ENCODE peak calls at places on chromosomes 12 and 14, in ten cellular contexts. G is HFF-Myc; I is fibroblast of the aortic adventitia; M is nephron progenitor cell; J is RWPE1; Q is CD8-positive, alpha-beta T cell; L is suprapubic skin; P is GM12865; R is neural progenitor cell; V is osteocyte. S is an unnamed sample.

GRCh38 chr14:38391334-38391733 is 135.4 kb upstream of the CLEC14A start:
- DNase-seq in J (no peak), Q (no peak), R (no peak), V (no peak), L (no peak), M (no peak), G (no peak), P (no peak), I (peak), S (peak)

GRCh38 chr14:64209428-64210165 is 84.6 kb downstream of the ESR2 start:
- DNase-seq in M (no peak), L (no peak), R (no peak), J (no peak), P (peak), Q (no peak), I (peak), V (no peak), G (no peak), S (no peak)

GRCh38 chr12:54047160-54047963 is 6.3 kb upstream of the HOXC4 start:
- DNase-seq in J (no peak), I (no peak), M (peak), V (no peak), L (no peak), Q (no peak), G (no peak), R (peak), P (no peak), S (no peak)

GRCh38 chr12:127681151-127681754 is 585.7 kb upstream of the TMEM132C start:
- DNase-seq in M (no peak), G (no peak), V (no peak), I (peak), L (no peak), R (no peak), P (no peak), Q (no peak), J (no peak), S (no peak)

GRCh38 chr12:46269429-46270241 is 792 bp upstream of the SLC38A1 start:
- DNase-seq in R (peak), Q (peak), P (peak), J (peak), L (no peak), I (no peak), M (peak), G (no peak), V (no peak), S (peak)

GRCh38 chr14:104245075-104245474 is 106.7 kb downstream of the KIF26A start:
- DNase-seq in M (no peak), G (no peak), R (no peak), J (no peak), V (peak), I (no peak), L (no peak), Q (peak), P (no peak), S (no peak)

GRCh38 chr14:75299064-75299463 is 20.4 kb downstream of the FOS start:
- DNase-seq in G (no peak), P (no peak), R (no peak), L (peak), I (peak), J (peak), Q (no peak), M (no peak), V (no peak), S (peak)

GRCh38 chr14:74516451-74517155 is 23.0 kb downstream of the ISCA2 start:
- DNase-seq in M (no peak), Q (no peak), V (no peak), J (peak), L (no peak), P (no peak), I (no peak), R (peak), G (no peak), S (no peak)

GRCh38 chr12:59578239-59578638 is 17.6 kb upstream of the SLC16A7 start:
- DNase-seq in G (no peak), J (no peak), V (no peak), P (no peak), I (no peak), L (no peak), Q (no peak), M (no peak), R (no peak), S (no peak)

GRCh38 chr14:94029250-94029649 is 3.1 kb downstream of the OTUB2 start:
- DNase-seq in R (no peak), J (no peak), G (no peak), L (no peak), P (no peak), I (no peak), V (no peak), Q (no peak), M (no peak), S (no peak)

GRCh38 chr14:100784523-100785337 is 41.2 kb upstream of the MEG3 start:
- DNase-seq in J (no peak), M (no peak), L (no peak), I (no peak), R (no peak), V (no peak), G (no peak), Q (no peak), P (no peak), S (no peak)

GRCh38 chr12:54370218-54370730 is 6.0 kb upstream of the GPR84 start:
- DNase-seq in V (peak), P (peak), M (peak), Q (no peak), J (peak), L (peak), G (no peak), R (peak), I (peak), S (peak)

GRCh38 chr14:23829736-23830474 is 123.7 kb upstream of the DHRS4 start:
- DNase-seq in M (no peak), P (no peak), R (no peak), V (no peak), L (no peak), G (peak), I (peak), J (peak), Q (no peak), S (peak)

GRCh38 chr12:114319422-114319821 is 86.5 kb downstream of the TBX5 start:
- DNase-seq in V (no peak), G (no peak), R (no peak), J (no peak), Q (no peak), P (no peak), L (no peak), M (no peak), I (peak), S (no peak)

GRCh38 chr12:132290203-132290540 is 39.2 kb downstream of the GALNT9 start:
- DNase-seq in J (no peak), I (no peak), G (no peak), L (no peak), Q (no peak), P (no peak), R (no peak), V (no peak), M (no peak), S (no peak)

GRCh38 chr12:45989277-45989856 is 1.0 kb downstream of the SCAF11 start:
- DNase-seq in J (peak), G (no peak), Q (no peak), R (no peak), I (peak), P (peak), M (no peak), V (no peak), L (no peak), S (peak)

GRCh38 chr14:101028971-101029667 is 125.6 kb upstream of the RTL1 start:
- DNase-seq in R (no peak), I (no peak), J (no peak), M (no peak), Q (no peak), V (no peak), P (no peak), L (no peak), G (no peak), S (no peak)

GRCh38 chr12:79685068-79685467 is 5.7 kb downstream of the PAWR start:
- DNase-seq in V (no peak), G (no peak), J (peak), P (no peak), I (peak), L (no peak), Q (no peak), R (no peak), M (no peak), S (peak)

GRCh38 chr14:67420102-67420739 is 8.3 kb upstream of the PLEK2 start:
- DNase-seq in G (no peak), M (no peak), I (no peak), P (peak), R (peak), J (no peak), L (no peak), V (no peak), Q (no peak), S (no peak)

GRCh38 chr12:39622306-39622705 is 2.7 kb upstream of the ABCD2 start:
- DNase-seq in Q (no peak), L (no peak), R (no peak), J (no peak), M (no peak), V (no peak), G (no peak), I (no peak), P (peak), S (no peak)

GRCh38 chr12:62833634-62834033 is 101.3 kb downstream of the PPM1H start:
- DNase-seq in G (no peak), M (no peak), P (no peak), J (no peak), R (no peak), Q (no peak), I (no peak), V (no peak), L (no peak), S (no peak)

GRCh38 chr14:38105106-38105702 is 102.5 kb upstream of the SSTR1 start:
- DNase-seq in R (no peak), G (no peak), Q (no peak), L (no peak), I (no peak), P (no peak), J (no peak), M (no peak), V (no peak), S (no peak)

GRCh38 chr12:47777741-47778558 is 4.9 kb downstream of the SLC48A1 start:
- DNase-seq in I (no peak), P (no peak), J (no peak), Q (no peak), M (no peak), G (no peak), V (no peak), L (peak), R (no peak), S (no peak)

GRCh38 chr12:69570000-69570516 is 15.2 kb upstream of the CCT2 start:
- DNase-seq in P (no peak), Q (no peak), R (no peak), M (no peak), L (no peak), V (no peak), G (no peak), I (no peak), J (peak), S (peak)

GRCh38 chr12:47017901-47018479 is 61.4 kb upstream of the PCED1B start:
- DNase-seq in R (no peak), V (no peak), J (peak), L (no peak), G (no peak), M (no peak), P (no peak), I (peak), Q (no peak), S (peak)

GRCh38 chr12:66398931-66399625 is 96.8 kb downstream of the HELB start:
- DNase-seq in P (no peak), Q (no peak), L (no peak), M (no peak), V (no peak), J (no peak), R (no peak), I (peak), G (no peak), S (peak)

GRCh38 chr12:76863811-76864210 is 15.0 kb downstream of the CSRP2 start:
- DNase-seq in J (no peak), I (no peak), P (no peak), Q (no peak), R (no peak), M (no peak), V (no peak), G (peak), L (no peak), S (no peak)

GRCh38 chr12:113016796-113017195 is 38.5 kb downstream of the OAS2 start:
- DNase-seq in I (no peak), J (no peak), V (no peak), G (no peak), P (no peak), L (no peak), Q (no peak), M (no peak), R (no peak), S (no peak)

GRCh38 chr12:103751600-103751999 is 89.4 kb downstream of the NT5DC3 start:
- DNase-seq in Q (no peak), I (peak), J (no peak), P (no peak), M (no peak), L (no peak), G (no peak), R (no peak), V (no peak), S (no peak)

GRCh38 chr14:98756749-98757148 is 515.2 kb downstream of the BCL11B start:
- DNase-seq in J (no peak), V (peak), G (no peak), Q (no peak), P (no peak), M (no peak), L (no peak), R (no peak), I (no peak), S (no peak)

GRCh38 chr14:53306926-53307325 is 153.8 kb upstream of the DDHD1 start:
- DNase-seq in V (no peak), M (no peak), L (no peak), G (no peak), J (no peak), R (peak), I (peak), Q (no peak), P (no peak), S (no peak)

GRCh38 chr12:109542014-109542413 is 31.3 kb downstream of the MMAB start:
- DNase-seq in J (peak), M (no peak), Q (no peak), L (no peak), G (peak), P (no peak), V (no peak), R (no peak), I (peak), S (peak)

GRCh38 chr12:76190249-76190648 is 105.8 kb upstream of the NAP1L1 start:
- DNase-seq in R (no peak), P (no peak), V (no peak), M (no peak), Q (no peak), G (no peak), J (no peak), I (no peak), L (no peak), S (no peak)

DNA sequence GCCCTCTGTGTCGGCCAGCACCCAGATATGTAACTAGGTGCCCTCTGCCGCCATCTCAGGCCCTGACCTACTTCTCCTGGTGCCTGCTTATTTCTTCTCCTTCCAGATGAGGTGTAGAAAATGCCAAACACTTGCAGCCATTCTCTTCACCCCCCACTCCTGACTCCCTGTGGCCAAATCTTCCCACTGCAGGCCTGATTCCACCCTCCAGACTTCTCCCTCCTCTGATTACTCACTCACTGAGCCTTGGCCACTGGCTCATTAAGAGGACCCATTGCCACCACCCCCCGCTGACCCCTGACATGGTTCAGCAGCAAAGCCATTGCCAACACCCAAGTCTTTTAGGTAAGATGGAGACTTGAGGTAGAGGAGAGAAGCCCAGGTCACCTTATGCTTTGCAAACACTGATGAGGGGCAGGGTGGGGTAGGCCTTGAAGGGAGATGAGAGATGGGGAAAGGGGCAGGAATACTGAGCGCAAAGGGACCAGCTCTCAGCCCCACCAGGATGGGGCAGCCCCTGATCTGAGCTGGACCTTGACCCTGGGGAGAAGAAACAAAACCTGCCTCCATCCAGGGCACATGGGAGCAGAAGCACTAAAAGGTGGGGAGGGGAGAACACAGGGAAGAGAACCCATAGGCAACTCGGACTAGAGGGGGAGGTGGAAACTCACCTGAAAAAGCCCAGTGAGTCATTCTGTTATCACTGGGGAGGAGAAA is 25.1 kb upstream of the ANO2 start:
- DNase-seq in I (no peak), G (no peak), Q (no peak), M (no peak), V (peak), R (no peak), L (no peak), J (no peak), P (no peak), S (no peak)
- TF ChIP-seq CTCF in I (peak), G (peak), Q (no peak), M (no peak), V (no peak), R (peak), L (no peak), J (no peak), P (no peak), S (no peak)

GRCh38 chr12:3303410-3304136 is 187.4 kb upstream of the PRMT8 start:
- DNase-seq in G (no peak), R (peak), P (no peak), J (no peak), M (peak), I (no peak), V (no peak), L (no peak), Q (no peak), S (no peak)
- TF ChIP-seq CTCF in G (peak), R (peak), P (no peak), J (no peak), M (no peak), I (no peak), V (no peak), L (no peak), Q (no peak), S (no peak)

GRCh38 chr12:18551703-18552102 is 186.1 kb downstream of the PLCZ1 start:
- DNase-seq in M (no peak), R (no peak), Q (no peak), I (no peak), P (no peak), G (no peak), J (no peak), L (no peak), V (no peak), S (no peak)

GRCh38 chr12:18549598-18549997 is 188.2 kb downstream of the PLCZ1 start:
- DNase-seq in L (no peak), Q (no peak), M (no peak), R (peak), J (no peak), V (no peak), G (no peak), P (no peak), I (no peak), S (no peak)

GRCh38 chr12:18556081-18556645 is 181.6 kb downstream of the PLCZ1 start:
- DNase-seq in L (no peak), Q (no peak), I (no peak), J (no peak), V (no peak), P (no peak), R (no peak), G (no peak), M (no peak), S (no peak)

DNA sequence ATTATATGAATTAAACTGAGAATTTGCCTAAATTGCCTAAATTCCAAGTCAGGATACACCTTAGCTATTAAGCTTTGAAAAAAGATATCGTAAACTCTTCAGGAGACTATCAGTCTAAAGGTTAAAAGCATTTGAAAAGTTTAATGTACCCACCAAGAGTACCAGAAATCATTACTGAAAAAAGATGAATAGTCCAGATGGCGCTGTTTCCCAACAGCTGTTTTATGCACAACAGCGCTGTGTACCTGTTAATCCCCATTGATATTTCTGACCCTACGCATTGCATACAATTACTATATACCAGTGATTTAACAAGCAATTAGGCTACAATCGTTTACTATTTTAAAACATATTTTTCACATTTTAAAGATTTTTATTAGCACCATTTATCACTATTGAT is 185.0 kb downstream of the PLCZ1 start:
- DNase-seq in L (no peak), R (peak), Q (no peak), J (no peak), V (no peak), P (no peak), G (no peak), I (no peak), M (no peak), S (no peak)
- TF ChIP-seq CTCF in L (no peak), R (peak), Q (no peak), J (no peak), V (peak), P (peak), G (no peak), I (no peak), M (no peak), S (no peak)

GRCh38 chr14:61179061-61179675 is 102.0 kb downstream of the TMEM30B start:
- DNase-seq in L (no peak), M (no peak), I (no peak), Q (no peak), R (no peak), J (no peak), G (no peak), P (no peak), V (no peak), S (no peak)

GRCh38 chr14:61178226-61179060 is 102.7 kb downstream of the TMEM30B start:
- DNase-seq in G (peak), J (peak), R (no peak), P (peak), M (no peak), L (no peak), I (peak), Q (no peak), V (no peak), S (peak)

GRCh38 chr14:61176686-61177085 is 104.5 kb downstream of the TMEM30B start:
- DNase-seq in Q (no peak), G (no peak), L (no peak), I (peak), P (no peak), R (no peak), V (no peak), J (no peak), M (no peak), S (no peak)

GRCh38 chr14:61179776-61180398 is 101.3 kb downstream of the TMEM30B start:
- DNase-seq in G (no peak), J (no peak), R (no peak), P (no peak), M (no peak), L (no peak), I (peak), V (no peak), Q (no peak), S (no peak)

DNA sequence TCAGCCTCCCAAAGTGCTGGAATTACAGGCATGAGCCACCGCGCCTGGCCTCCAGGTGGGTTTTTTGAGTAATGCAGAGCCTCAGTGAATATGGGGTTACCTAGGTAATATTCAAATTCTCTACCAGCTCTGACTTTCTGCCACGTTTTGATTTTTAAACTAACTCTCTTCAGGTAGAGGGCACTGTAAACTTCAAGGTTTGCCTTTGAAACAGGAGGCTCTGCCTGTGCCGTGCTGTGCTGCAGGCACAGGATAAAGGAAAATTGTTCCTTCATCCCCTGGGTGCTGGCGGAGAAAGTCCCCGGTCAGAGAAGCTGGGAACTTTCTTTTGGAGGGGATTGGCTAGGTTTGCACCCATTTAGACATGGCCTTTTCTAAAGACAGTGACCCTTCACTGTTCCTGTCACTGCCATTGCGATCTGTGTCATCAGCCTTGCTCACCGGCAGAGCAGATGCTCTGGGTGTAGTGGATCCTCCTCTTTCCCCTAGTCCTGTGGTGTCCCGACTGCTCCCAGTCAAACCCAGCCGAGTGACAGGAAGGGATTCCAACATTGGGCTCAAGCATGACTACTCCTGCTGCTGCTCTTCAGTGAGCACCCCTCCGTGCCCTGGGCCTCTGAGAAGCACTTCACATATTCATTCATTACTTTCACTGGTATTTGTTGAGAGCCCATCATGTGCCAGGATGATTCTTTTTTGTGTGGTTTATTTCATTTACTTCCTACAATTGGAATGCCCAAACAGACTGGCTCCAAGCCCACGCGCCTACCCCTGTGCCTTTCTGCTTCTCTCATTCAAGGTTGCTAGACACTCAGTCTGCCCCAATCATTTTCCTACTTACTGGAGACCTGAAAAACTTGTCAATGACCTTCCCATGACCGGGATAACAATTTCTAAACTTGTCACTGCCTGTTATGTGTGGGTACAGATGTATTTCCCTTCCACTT is 103.6 kb downstream of the TMEM30B start:
- DNase-seq in Q (no peak), P (no peak), I (no peak), G (no peak), J (peak), M (no peak), V (no peak), R (no peak), L (no peak), S (peak)
- TF ChIP-seq CTCF in Q (no peak), P (no peak), I (no peak), G (no peak), J (no peak), M (no peak), V (no peak), R (no peak), L (no peak), S (no peak)

GRCh38 chr12:116276433-116277216 is 868 bp downstream of the MED13L start:
- DNase-seq in L (peak), M (peak), P (peak), Q (peak), R (peak), J (peak), G (no peak), I (peak), V (peak), S (peak)
- TF ChIP-seq CTCF in L (no peak), M (no peak), P (no peak), Q (no peak), R (no peak), J (no peak), G (no peak), I (peak), V (peak), S (no peak)